ENCODE peak calls at places on chromosomes 11 and 22, in four cellular contexts. D, P, B and I are unnamed samples.
A peak's percentile ranks its signal among the peaks of the same experiment; 100 is the strongest.

GRCh38 chr11:106950067-106950491 is 68.2 kb downstream of the GUCY1A2 start:
- DNase-seq in P (no peak), D (no peak), B (no peak), I (no peak)

GRCh38 chr11:75576445-75577049 is 14.5 kb downstream of the SERPINH1 start:
- DNase-seq in B (no peak), P (no peak), D (no peak), I (peak; percentile 70)

GRCh38 chr22:45200862-45201511 is 37.3 kb downstream of the NUP50 start:
- DNase-seq in B (no peak), P (no peak), D (no peak), I (no peak)

GRCh38 chr11:113874096-113874919 is 1.1 kb downstream of the USP28 start:
- DNase-seq in D (no peak), B (no peak), P (no peak), I (peak; percentile 7)

GRCh38 chr11:80698646-80699045 is 1257.8 kb upstream of the TENM4 start:
- DNase-seq in B (no peak), D (no peak), P (no peak), I (no peak)

GRCh38 chr11:129410561-129410960 is 34.9 kb downstream of the BARX2 start:
- DNase-seq in D (no peak), P (no peak), B (no peak), I (no peak)

GRCh38 chr11:96306933-96307747 is 35.9 kb downstream of the MAML2 start:
- DNase-seq in D (peak; percentile 87), P (peak; percentile 99), B (no peak), I (peak; percentile 94)

GRCh38 chr11:61359541-61359940 is 2.1 kb downstream of the CYB561A3 start:
- DNase-seq in P (no peak), D (no peak), B (no peak), I (no peak)

GRCh38 chr11:47393163-47394049 is 15.0 kb upstream of the SLC39A13 start:
- DNase-seq in D (peak; percentile 62), P (no peak), B (no peak), I (no peak)

GRCh38 chr11:64340671-64341335 is 799 bp downstream of the CCDC88B start:
- DNase-seq in P (no peak), B (peak; percentile 72), D (no peak), I (no peak)

GRCh38 chr22:19717691-19718254 is 3.5 kb downstream of the SEPTIN5 start:
- DNase-seq in P (no peak), B (peak; percentile 71), D (peak; percentile 83), I (peak; percentile 65)

GRCh38 chr22:47130883-47131610 is 368.6 kb downstream of the TBC1D22A start:
- DNase-seq in P (no peak), D (no peak), B (no peak), I (no peak)

GRCh38 chr22:19354201-19354600 is 62.7 kb upstream of the CLTCL1 start:
- DNase-seq in D (peak; percentile 3), P (no peak), B (no peak), I (no peak)

GRCh38 chr22:45082795-45083194 is 73.0 kb upstream of the PHF21B start:
- DNase-seq in D (no peak), B (no peak), P (no peak), I (no peak)

GRCh38 chr11:1087279-1087960 is 12.7 kb downstream of the MUC2 start:
- DNase-seq in P (no peak), D (no peak), B (no peak), I (no peak)

GRCh38 chr11:120625565-120625964 is 114.0 kb downstream of the GRIK4 start:
- DNase-seq in B (no peak), D (no peak), P (no peak), I (no peak)

GRCh38 chr11:3130269-3131071 is 34.6 kb downstream of the OSBPL5 start:
- DNase-seq in B (no peak), P (no peak), D (no peak), I (no peak)